ENCODE peak calls at places on chromosomes 5 and 9, in five cellular contexts. J is fibroblast of the conjunctiva, B is H1, G is GM12865, L is LHCN-M2. X is an unnamed sample.

GRCh38 chr5:67371924-67372323 is 175.3 kb upstream of the CD180 start:
- DNase-seq in B (no peak), J (no peak), L (no peak), G (no peak), X (no peak)

GRCh38 chr5:40988761-40989510 is 79.6 kb downstream of the C7 start:
- DNase-seq in B (no peak), L (no peak), G (no peak), J (no peak), X (no peak)

GRCh38 chr9:1267581-1267980 is 217.4 kb downstream of the DMRT2 start:
- DNase-seq in G (no peak), L (peak; percentile 12), B (no peak), J (no peak), X (no peak)

GRCh38 chr9:125659954-125660353 is 47.1 kb downstream of the MAPKAP1 start:
- DNase-seq in J (no peak), B (no peak), L (peak; percentile 76), G (peak; percentile 67), X (no peak)

GRCh38 chr5:149157330-149157729 is 16.0 kb downstream of the ABLIM3 start:
- DNase-seq in L (no peak), B (no peak), G (no peak), J (no peak), X (no peak)

GRCh38 chr9:127794001-127794791 is 8.4 kb downstream of the CDK9 start:
- DNase-seq in B (no peak), G (no peak), J (no peak), L (no peak), X (no peak)

GRCh38 chr5:138303365-138303764 is 28.2 kb downstream of the CDC25C start:
- DNase-seq in B (no peak), J (no peak), L (peak; percentile 38), G (no peak), X (peak; percentile 37)

GRCh38 chr5:145829708-145830361 is 5.3 kb downstream of the PRELID2 start:
- DNase-seq in G (no peak), B (no peak), J (no peak), L (no peak), X (no peak)

GRCh38 chr9:127717766-127718165 is 1.9 kb downstream of the TTC16 start:
- DNase-seq in B (no peak), J (no peak), L (no peak), G (no peak), X (no peak)

GRCh38 chr5:5387192-5387591 is 35.3 kb upstream of the ICE1 start:
- DNase-seq in G (no peak), B (no peak), J (no peak), L (no peak), X (no peak)

GRCh38 chr5:33816791-33817190 is 75.0 kb downstream of the ADAMTS12 start:
- DNase-seq in G (no peak), B (no peak), L (peak; percentile 69), J (peak; percentile 61), X (no peak)

GRCh38 chr5:154446183-154447073 is 631 bp downstream of the SAP30L start:
- DNase-seq in G (peak; percentile 50), J (no peak), L (peak; percentile 55), B (no peak), X (peak; percentile 60)

GRCh38 chr9:130937146-130938076 is 1.6 kb downstream of the FIBCD1 start:
- DNase-seq in B (no peak), L (no peak), J (no peak), G (no peak), X (no peak)

GRCh38 chr5:173547579-173547978 is 68.9 kb downstream of the BOD1 start:
- DNase-seq in B (no peak), L (peak; percentile 88), J (no peak), G (peak; percentile 80), X (peak; percentile 75)

GRCh38 chr9:23552876-23553275 is 273.2 kb downstream of the ELAVL2 start:
- DNase-seq in J (no peak), B (no peak), L (no peak), G (no peak), X (no peak)

GRCh38 chr5:35035271-35035670 is 12.5 kb downstream of the AGXT2 start:
- DNase-seq in B (no peak), L (no peak), G (no peak), J (no peak), X (peak; percentile 73)

GRCh38 chr5:113343343-113343742 is 91.4 kb downstream of the TSSK1B start:
- DNase-seq in B (no peak), G (no peak), L (no peak), J (no peak), X (no peak)

GRCh38 chr9:136644593-136645342 is 17.9 kb upstream of the EGFL7 start:
- DNase-seq in G (peak; percentile 66), L (peak; percentile 37), J (no peak), B (no peak), X (peak; percentile 36)

X was measured in myocyte.